ENCODE peak calls at places on chromosome 16, in seven cellular contexts. O, H, J, U, E, I and G are unnamed samples.
A peak's percentile ranks its signal among the peaks of the same experiment; 100 is the strongest.

GRCh38 chr16:81472391-81472790 is 27.8 kb downstream of the CMIP start:
- DNase-seq in O (no peak), H (no peak), J (no peak), U (no peak), E (no peak), I (no peak), G (no peak)

GRCh38 chr16:63581560-63581959 is 1540.3 kb downstream of the CDH11 start:
- DNase-seq in O (no peak), H (no peak), J (no peak), U (peak; percentile 55), E (no peak), I (no peak), G (no peak)

GRCh38 chr16:56675685-56676210 is 6.1 kb downstream of the MT1H start:
- DNase-seq in O (peak; percentile 40), H (no peak), J (no peak), U (no peak), E (no peak), I (no peak), G (no peak)

GRCh38 chr16:55433030-55433429 is 46.0 kb upstream of the MMP2 start:
- DNase-seq in O (no peak), H (no peak), J (no peak), U (no peak), E (peak; percentile 12), I (no peak), G (no peak)

GRCh38 chr16:15536813-15537212 is 102.4 kb downstream of the BMERB1 start:
- DNase-seq in O (no peak), H (no peak), J (no peak), U (no peak), E (no peak), I (no peak), G (no peak)

GRCh38 chr16:77711775-77712174 is 10.5 kb upstream of the NUDT7 start:
- DNase-seq in O (no peak), H (no peak), J (no peak), U (no peak), E (no peak), I (no peak), G (no peak)

GRCh38 chr16:2866422-2866821 is 8.5 kb upstream of the PRSS22 start:
- DNase-seq in O (no peak), H (no peak), J (no peak), U (no peak), E (no peak), I (no peak), G (no peak)

GRCh38 chr16:1037023-1037933 is 35.3 kb upstream of the SSTR5 start:
- DNase-seq in O (no peak), H (no peak), J (no peak), U (no peak), E (no peak), I (peak; percentile 63), G (peak; percentile 81)

GRCh38 chr16:31505483-31505882 is 2.7 kb downstream of the RUSF1 start:
- DNase-seq in O (no peak), H (no peak), J (no peak), U (no peak), E (no peak), I (no peak), G (no peak)

GRCh38 chr16:4087990-4088577 is 28.2 kb downstream of the ADCY9 start:
- DNase-seq in O (no peak), H (no peak), J (no peak), U (no peak), E (no peak), I (no peak), G (no peak)